ENCODE peak calls at places on chromosomes 1 and 21, in five cellular contexts. U, O, Q, Y and P are unnamed samples.

GRCh38 chr21:34762761-34763160 is 94.0 kb downstream of the CLIC6 start:
- DNase-seq in O (no peak), Q (no peak), Y (no peak), U (no peak), P (no peak)

GRCh38 chr1:69172003-69173000 is 395.4 kb upstream of the LRRC7 start:
- DNase-seq in Q (no peak), Y (no peak), O (no peak), U (no peak), P (no peak)

GRCh38 chr1:231216515-231216914 is 24.5 kb upstream of the GNPAT start:
- DNase-seq in Y (peak; percentile 22), U (no peak), O (no peak), Q (peak; percentile 73), P (no peak)

GRCh38 chr1:94986783-94987182 is 59.9 kb upstream of the CNN3 start:
- DNase-seq in Y (no peak), O (no peak), U (no peak), Q (no peak), P (no peak)

GRCh38 chr1:159916240-159917051 is 8.9 kb downstream of the TAGLN2 start:
- DNase-seq in O (peak; percentile 49), U (peak; percentile 69), Q (no peak), Y (no peak), P (no peak)

GRCh38 chr1:19597463-19598309 is 46.4 kb upstream of the NBL1 start:
- DNase-seq in U (no peak), O (no peak), Y (no peak), Q (peak; percentile 56), P (no peak)

GRCh38 chr1:93680121-93681094 is 1.2 kb downstream of the BCAR3 start:
- DNase-seq in Q (peak; percentile 91), O (peak; percentile 72), Y (peak; percentile 86), U (peak; percentile 92), P (peak; percentile 90)

GRCh38 chr1:245390975-245391374 is 236.2 kb downstream of the KIF26B start:
- DNase-seq in Y (no peak), O (no peak), U (no peak), Q (no peak), P (no peak)

GRCh38 chr1:180192172-180192571 is 37.5 kb downstream of the QSOX1 start:
- DNase-seq in O (no peak), Y (no peak), U (no peak), Q (no peak), P (no peak)

GRCh38 chr1:242211254-242212022 is 212.5 kb upstream of the MAP1LC3C start:
- DNase-seq in Q (no peak), U (no peak), Y (no peak), O (no peak), P (no peak)

GRCh38 chr1:18217398-18218043 is 109.9 kb downstream of the IGSF21 start:
- DNase-seq in Y (peak; percentile 47), U (no peak), Q (peak; percentile 63), O (no peak), P (no peak)

GRCh38 chr1:21641967-21642366 is 27.2 kb downstream of the RAP1GAP start:
- DNase-seq in U (peak; percentile 66), O (peak; percentile 95), Y (no peak), Q (no peak), P (peak; percentile 71)

GRCh38 chr1:185716095-185716494 is 18.1 kb upstream of the HMCN1 start:
- DNase-seq in U (no peak), Q (no peak), O (no peak), Y (no peak), P (no peak)

GRCh38 chr21:16115461-16115860 is 385.7 kb downstream of the USP25 start:
- DNase-seq in Y (no peak), U (no peak), O (no peak), Q (no peak), P (no peak)

GRCh38 chr21:29024474-29025327 is at the start of gene USP16:
- DNase-seq in O (peak; percentile 96), U (peak; percentile 97), Y (peak; percentile 96), Q (peak; percentile 97), P (peak; percentile 94)

GRCh38 chr21:38997051-38997450 is 186.2 kb downstream of the PSMG1 start:
- DNase-seq in Y (no peak), Q (no peak), U (no peak), O (no peak), P (no peak)

GRCh38 chr1:225253784-225254183 is 174.1 kb downstream of the LBR start:
- DNase-seq in U (no peak), Q (no peak), O (no peak), Y (no peak), P (no peak)

GRCh38 chr1:8394456-8395321 is 76.8 kb downstream of the SLC45A1 start:
- DNase-seq in U (no peak), Q (no peak), O (no peak), Y (no peak), P (no peak)

GRCh38 chr1:199510314-199510713 is 517.2 kb upstream of the NR5A2 start:
- DNase-seq in Y (peak; percentile 8), O (no peak), U (no peak), Q (no peak), P (no peak)

GRCh38 chr1:247906504-247907047 is 11.2 kb downstream of the OR2W3 start:
- DNase-seq in Q (no peak), O (no peak), U (no peak), Y (no peak), P (no peak)

GRCh38 chr1:235468970-235469369 is 35.3 kb downstream of the B3GALNT2 start:
- DNase-seq in Q (no peak), O (no peak), U (no peak), Y (no peak), P (no peak)

GRCh38 chr1:156386134-156386901 is 17.3 kb downstream of the RHBG start:
- DNase-seq in U (no peak), O (no peak), Y (no peak), Q (no peak), P (no peak)

GRCh38 chr21:33492571-33492970 is 1.1 kb upstream of the DNAJC28 start:
- DNase-seq in O (no peak), Q (no peak), Y (no peak), U (no peak), P (no peak)

GRCh38 chr1:27970401-27970800 is 10.6 kb downstream of the XKR8 start:
- DNase-seq in O (no peak), Y (no peak), Q (no peak), U (no peak), P (no peak)